ENCODE peak calls at places on chromosomes 4 and X, in four cellular contexts. U is fibroblast of lung, E is AG04449, T is left ventricle myocardium inferior. I is an unnamed sample.

GRCh38 chr4:147109800-147110199 is 164.1 kb upstream of the TTC29 start:
- DNase-seq in U (no peak), E (no peak), T (no peak), I (no peak)

GRCh38 chr4:136650541-136651277 is 881.6 kb downstream of the PCDH18 start:
- DNase-seq in U (peak), E (no peak), T (no peak), I (peak)

GRCh38 chrX:153460826-153461225 is 9.6 kb downstream of the HAUS7 start:
- DNase-seq in U (peak), E (no peak), T (no peak), I (peak)

GRCh38 chr4:181822005-181822375 is 421.2 kb upstream of the TENM3 start:
- DNase-seq in U (peak), E (no peak), T (no peak), I (no peak)

GRCh38 chr4:155805016-155805415 is 46.2 kb downstream of the GUCY1B1 start:
- DNase-seq in U (peak), E (no peak), T (no peak), I (peak)

GRCh38 chr4:165248102-165248501 is 40.7 kb downstream of the KLHL2 start:
- DNase-seq in U (no peak), E (no peak), T (no peak), I (no peak)

GRCh38 chrX:1027133-1027532 is 185.3 kb downstream of the CRLF2 start:
- DNase-seq in U (no peak), E (no peak), T (no peak), I (no peak)

GRCh38 chr4:168868044-168868855 is 141.8 kb downstream of the CBR4 start:
- DNase-seq in U (peak), E (peak), T (no peak), I (peak)

GRCh38 chr4:102064747-102065442 is 274.4 kb downstream of the BANK1 start:
- DNase-seq in U (no peak), E (no peak), T (no peak), I (no peak)

GRCh38 chr4:168710353-168710946 is 213.6 kb downstream of the PALLD start:
- DNase-seq in U (peak), E (no peak), T (no peak), I (peak)

GRCh38 chr4:128346054-128346716 is 58.6 kb upstream of the PGRMC2 start:
- DNase-seq in U (peak), E (no peak), T (no peak), I (no peak)

GRCh38 chrX:776061-776460 is 145.5 kb downstream of the SHOX start:
- DNase-seq in U (no peak), E (no peak), T (no peak), I (no peak)

GRCh38 chr4:134201216-134202098 is at the start of gene PABPC4L:
- DNase-seq in U (peak), E (no peak), T (peak), I (peak)

GRCh38 chrX:57677132-57677858 is 2.8 kb downstream of the NLRP2B start:
- DNase-seq in U (no peak), E (no peak), T (no peak), I (peak)

GRCh38 chr4:8205241-8205707 is 6.2 kb downstream of the SH3TC1 start:
- DNase-seq in U (peak), E (no peak), T (no peak), I (peak)

GRCh38 chr4:7736436-7737267 is 203.0 kb downstream of the AFAP1 start:
- DNase-seq in U (peak), E (no peak), T (peak), I (no peak)

GRCh38 chr4:75726577-75726976 is 2.2 kb downstream of the USO1 start:
- DNase-seq in U (no peak), E (no peak), T (no peak), I (peak)

GRCh38 chr4:155722816-155723499 is 35.9 kb upstream of the GUCY1B1 start:
- DNase-seq in U (peak), E (no peak), T (no peak), I (no peak)

GRCh38 chr4:83234902-83235644 is 49.5 kb downstream of the COQ2 start:
- DNase-seq in U (no peak), E (no peak), T (no peak), I (no peak)

GRCh38 chr4:70559216-70559830 is 32.7 kb upstream of the AMBN start:
- DNase-seq in U (peak), E (peak), T (no peak), I (peak)

GRCh38 chr4:73800206-73800605 is 36.3 kb upstream of the CXCL6 start:
- DNase-seq in U (no peak), E (no peak), T (no peak), I (no peak)

GRCh38 chr4:172725581-172725980 is 443.0 kb upstream of the GALNT7 start:
- DNase-seq in U (peak), E (no peak), T (no peak), I (peak)

GRCh38 chr4:47839259-47839658 is 1.4 kb upstream of the CORIN start:
- DNase-seq in U (peak), E (no peak), T (no peak), I (peak)
- TF ChIP-seq CTCF in U (peak), E (peak), T (peak), I (peak)

GRCh38 chr4:144710526-144710912 is 64.6 kb downstream of the HHIP start:
- DNase-seq in U (no peak), E (no peak), T (no peak), I (peak)

GRCh38 chr4:144714166-144714565 is 68.2 kb downstream of the HHIP start:
- DNase-seq in U (peak), E (no peak), T (no peak), I (peak)

GRCh38 chr4:144715230-144715629 is 69.3 kb downstream of the HHIP start:
- DNase-seq in U (no peak), E (no peak), T (no peak), I (no peak)

GRCh38 chr4:144711685-144712456 is 65.9 kb downstream of the HHIP start:
- DNase-seq in U (no peak), E (no peak), T (no peak), I (no peak)

DNA sequence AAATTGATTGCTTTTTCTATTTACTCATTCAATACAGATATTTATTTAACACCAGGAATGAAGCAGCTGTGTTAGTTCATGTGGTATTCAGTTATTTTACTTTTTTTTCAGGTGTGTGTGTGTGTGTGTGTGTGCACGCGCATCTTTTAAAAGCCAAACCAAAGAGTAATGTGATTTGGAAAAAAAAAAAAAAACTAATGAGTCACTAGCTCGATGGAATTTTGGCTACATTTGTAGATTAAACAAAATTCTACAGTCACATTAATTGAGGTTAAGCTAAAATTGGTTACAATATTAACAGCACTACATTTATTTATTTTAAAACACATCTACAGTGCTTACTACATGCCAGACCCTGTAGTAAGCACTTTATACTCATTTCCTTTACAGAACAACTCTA is 66.8 kb downstream of the HHIP start:
- DNase-seq in U (peak), E (peak), T (no peak), I (peak)
- H3K4me3 ChIP-seq in U (no peak), E (no peak), T (no peak), I (no peak)

DNA sequence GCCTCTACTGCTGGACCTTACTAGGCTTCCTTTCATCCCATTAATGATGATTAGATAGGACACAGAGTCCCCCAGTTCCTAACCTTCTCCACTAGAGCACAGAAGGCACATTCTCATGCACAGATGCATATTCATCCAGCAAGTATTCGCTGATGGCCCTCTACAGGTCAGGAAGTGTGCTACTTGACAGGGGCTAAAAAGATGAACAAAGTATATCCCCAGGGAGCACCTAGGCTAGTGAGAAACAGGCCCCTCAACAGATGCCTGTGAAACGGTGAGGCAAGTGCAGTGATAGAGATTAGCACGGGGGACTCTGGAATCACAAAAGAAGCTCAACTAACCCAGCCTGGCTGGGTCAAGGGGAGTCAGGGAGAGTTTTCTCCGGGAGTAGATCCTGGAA is 95.8 kb downstream of the MGST2 start:
- DNase-seq in U (peak), E (no peak), T (no peak), I (peak)
- TF ChIP-seq CTCF in U (peak), E (peak), T (peak), I (peak)

GRCh38 chr4:156998500-156999174 is 27.0 kb upstream of the PDGFC start:
- DNase-seq in U (peak), E (no peak), T (no peak), I (peak)

GRCh38 chr4:157004279-157005161 is 32.9 kb upstream of the PDGFC start:
- DNase-seq in U (peak), E (no peak), T (no peak), I (peak)

DNA sequence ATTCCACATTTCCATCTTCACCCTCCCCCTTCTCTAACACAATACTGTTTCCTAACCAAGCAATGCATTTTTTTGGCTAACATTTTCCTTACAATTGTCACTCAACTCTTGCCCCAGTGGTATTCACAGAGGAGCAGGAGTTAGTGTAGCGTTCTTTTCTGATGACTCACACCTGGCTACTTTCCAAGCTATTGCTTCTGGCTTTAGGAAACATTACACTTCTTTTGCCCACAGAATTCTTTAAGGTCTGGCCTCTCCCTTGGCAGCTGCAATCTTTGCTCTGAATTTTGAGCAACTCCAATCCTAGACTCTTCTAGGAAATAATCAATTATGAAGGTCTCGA is 27.5 kb upstream of the PDGFC start:
- DNase-seq in U (peak), E (peak), T (no peak), I (peak)
- H3K4me3 ChIP-seq in U (no peak), E (no peak), T (no peak), I (no peak)

DNA sequence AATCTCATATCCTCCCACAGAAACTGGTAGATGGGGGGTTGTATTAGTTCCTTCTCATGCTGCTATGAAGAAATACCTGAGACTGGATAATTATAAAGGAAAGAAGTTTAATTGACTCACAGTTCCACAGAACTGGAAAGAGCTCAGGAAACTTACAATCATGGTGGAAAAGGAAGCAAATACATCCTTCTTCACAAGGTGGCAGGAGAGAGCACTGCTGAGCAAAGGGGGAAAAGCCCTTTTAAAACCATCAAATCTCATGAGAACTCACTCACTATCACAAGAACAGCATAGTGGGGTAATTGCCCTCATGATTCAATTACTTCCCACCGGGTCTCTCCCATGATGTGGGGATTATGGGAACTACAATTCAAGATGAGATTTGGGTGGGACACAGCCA is 250.5 kb upstream of the GPRIN3 start:
- DNase-seq in U (no peak), E (no peak), T (no peak), I (peak)
- TF ChIP-seq CTCF in U (peak), E (no peak), T (peak), I (peak)

DNA sequence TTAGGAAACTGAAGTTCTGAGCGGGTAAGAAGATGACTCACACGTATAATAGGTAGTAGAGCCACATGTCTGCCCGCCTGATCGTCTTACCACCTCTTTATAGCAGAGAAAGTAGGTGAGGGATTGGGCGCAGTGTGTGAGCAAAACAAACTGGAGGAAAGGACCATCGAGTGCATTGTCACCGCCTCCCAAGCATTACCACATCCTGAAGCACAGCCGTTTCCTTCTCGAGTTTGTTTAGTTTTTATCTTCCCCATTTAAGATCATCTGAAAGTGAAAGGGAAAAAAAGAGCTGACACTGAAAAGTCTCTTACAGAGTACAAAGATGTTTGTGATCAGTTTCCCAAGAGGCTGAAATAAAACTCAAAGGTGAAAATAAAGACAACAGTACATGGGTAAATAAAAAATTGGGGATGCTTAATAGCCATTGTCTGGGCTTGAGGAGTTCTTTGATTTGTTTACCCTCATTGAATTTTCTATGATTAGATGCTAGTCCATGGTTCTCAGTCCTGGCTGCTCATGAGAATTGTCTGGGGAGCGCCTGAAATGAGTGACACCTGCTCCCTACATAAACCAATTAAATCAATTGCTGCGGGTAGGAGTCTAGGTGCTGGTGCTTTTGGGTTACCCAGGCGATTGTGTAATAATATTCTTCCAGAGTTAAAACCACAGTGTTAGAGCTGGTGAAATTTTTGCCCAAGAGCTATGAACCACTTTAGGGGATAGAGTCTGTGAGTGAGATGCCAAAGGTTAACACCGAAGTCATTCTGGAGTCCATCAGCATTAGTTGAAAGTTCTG is 15.0 kb downstream of the PDK3 start:
- DNase-seq in U (no peak), E (no peak), T (no peak), I (no peak)
- H3K4me3 ChIP-seq in U (no peak), E (no peak), T (no peak), I (no peak)